ENCODE peak calls at places on chromosomes 1 and 21, in seven cellular contexts. M is uterus, E is fibroblast of mammary gland, I is epithelial cell of esophagus, F is neural progenitor cell, Q is endothelial cell, N is RWPE2. K is an unnamed sample.

GRCh38 chr1:167644551-167644950 is 14.5 kb downstream of the RCSD1 start:
- DNase-seq in E (no peak), I (no peak), N (no peak), F (no peak), Q (no peak), M (no peak), K (no peak)

GRCh38 chr21:45155910-45156309 is 81.5 kb downstream of the ADARB1 start:
- DNase-seq in E (no peak), Q (no peak), M (no peak), N (no peak), F (no peak), I (no peak), K (no peak)

GRCh38 chr1:24070821-24071393 is 41.0 kb downstream of the MYOM3 start:
- DNase-seq in E (peak), F (peak), Q (peak), M (peak), I (peak), N (no peak), K (peak)

GRCh38 chr21:43753439-43753799 is 22.7 kb downstream of the CSTB start:
- DNase-seq in N (no peak), Q (no peak), M (no peak), I (no peak), F (no peak), E (no peak), K (no peak)

GRCh38 chr1:5849550-5849949 is 142.7 kb downstream of the NPHP4 start:
- DNase-seq in Q (no peak), N (no peak), E (no peak), F (no peak), I (no peak), M (no peak), K (no peak)

GRCh38 chr1:198153804-198154203 is 3.0 kb upstream of the NEK7 start:
- DNase-seq in E (no peak), I (no peak), F (no peak), Q (no peak), N (no peak), M (no peak), K (no peak)

GRCh38 chr1:17412093-17412870 is 27.2 kb downstream of the RCC2 start:
- DNase-seq in Q (no peak), M (no peak), F (no peak), E (no peak), I (peak), N (no peak), K (no peak)

GRCh38 chr1:204410764-204411450 is 710 bp downstream of the PPP1R15B start:
- DNase-seq in E (peak), N (no peak), I (peak), M (peak), F (peak), Q (peak), K (peak)

GRCh38 chr1:109569323-109569722 is 20.9 kb downstream of the GNAI3 start:
- DNase-seq in F (no peak), E (no peak), Q (no peak), M (no peak), I (no peak), N (no peak), K (no peak)

GRCh38 chr1:202058001-202058908 is 47.9 kb downstream of the ELF3 start:
- DNase-seq in Q (no peak), M (no peak), N (no peak), F (no peak), I (peak), E (peak), K (peak)

DNA sequence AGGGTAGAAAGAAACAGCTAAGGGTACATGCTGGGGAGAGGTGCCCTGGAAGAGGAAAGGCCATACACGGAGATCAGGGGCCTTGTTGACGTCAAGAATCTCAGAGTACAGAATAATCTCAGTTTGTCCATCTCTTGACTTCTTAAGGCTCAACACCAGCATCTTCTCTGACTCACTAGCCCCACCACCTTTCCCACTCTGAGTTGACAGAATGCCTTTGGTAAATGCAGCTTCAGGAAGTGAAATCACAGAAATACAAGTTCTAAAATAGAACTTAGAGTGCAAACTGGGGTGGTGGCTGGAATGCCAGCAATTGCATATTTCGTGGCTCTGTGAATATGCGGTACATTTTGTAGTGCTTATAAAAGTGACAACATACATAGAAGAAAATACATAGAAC is 1.6 kb downstream of the COG2 start:
- DNase-seq in N (no peak), Q (no peak), I (peak), F (no peak), M (no peak), E (peak), K (peak)
- TF ChIP-seq CTCF in N (no peak), Q (no peak), I (no peak), F (no peak), M (no peak), E (no peak), K (no peak)

GRCh38 chr1:37487619-37487984 is 13.2 kb downstream of the ZC3H12A start:
- DNase-seq in M (no peak), N (no peak), E (no peak), F (no peak), Q (no peak), I (no peak), K (no peak)
- TF ChIP-seq CTCF in M (no peak), N (peak), E (no peak), F (no peak), Q (no peak), I (no peak), K (no peak)

GRCh38 chr1:191831572-191831971 is 326.7 kb upstream of the RGS18 start:
- DNase-seq in M (no peak), Q (no peak), I (peak), N (no peak), F (peak), E (no peak), K (no peak)
- TF ChIP-seq CTCF in M (no peak), Q (no peak), I (peak), N (peak), F (peak), E (no peak), K (no peak)

DNA sequence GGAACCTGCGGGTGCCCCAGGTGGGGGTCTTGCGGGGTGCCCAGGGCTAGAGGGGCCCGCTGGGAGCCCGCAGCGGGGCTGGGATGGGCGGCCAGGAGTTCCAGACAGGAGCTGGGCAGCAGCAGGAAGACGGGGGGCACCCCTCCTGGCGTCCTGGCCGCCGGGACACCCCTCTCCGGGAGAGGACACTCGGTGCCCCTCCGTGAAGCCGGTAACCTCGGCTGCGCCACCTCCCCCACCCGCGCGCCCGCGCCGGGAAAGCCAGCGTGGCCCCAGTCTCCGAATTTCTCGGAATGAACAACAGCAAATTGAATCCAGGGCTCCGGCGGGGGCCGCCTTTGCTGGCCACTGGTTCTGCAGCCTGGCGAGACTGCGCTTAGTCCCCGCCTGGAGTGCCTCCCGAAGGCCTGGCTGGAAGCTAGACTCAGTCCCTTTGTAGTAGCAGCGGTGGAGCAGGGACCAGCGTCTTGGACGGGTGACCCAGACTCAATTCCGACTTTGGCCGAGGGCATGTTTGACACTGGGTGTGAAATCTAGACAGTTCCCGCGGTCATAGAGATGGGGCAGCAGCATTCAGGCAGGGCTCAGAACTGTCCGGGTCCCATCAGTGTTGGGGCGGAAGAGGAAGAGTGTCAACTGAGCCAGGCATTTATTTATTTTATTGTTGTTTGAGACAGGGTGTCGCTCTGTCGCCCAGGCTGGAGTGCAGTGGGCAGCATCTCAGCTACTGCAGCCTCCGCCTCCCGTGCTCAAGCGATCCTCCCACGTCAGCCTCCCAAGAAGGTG is 766 bp downstream of the IFNGR2 start:
- DNase-seq in N (no peak), Q (peak), F (peak), M (peak), I (peak), E (peak), K (peak)
- TF ChIP-seq CTCF in N (no peak), Q (no peak), F (no peak), M (no peak), I (no peak), E (no peak), K (no peak)

GRCh38 chr1:187054862-187055757 is 226.4 kb downstream of the PLA2G4A start:
- DNase-seq in E (no peak), I (peak), Q (no peak), F (no peak), M (no peak), N (no peak), K (no peak)

GRCh38 chr1:187047298-187047697 is 218.5 kb downstream of the PLA2G4A start:
- DNase-seq in M (no peak), I (no peak), Q (no peak), N (no peak), F (peak), E (no peak), K (no peak)

GRCh38 chr1:187046293-187046692 is 217.5 kb downstream of the PLA2G4A start:
- DNase-seq in I (no peak), F (no peak), E (no peak), N (no peak), Q (no peak), M (no peak), K (no peak)

GRCh38 chr1:187053876-187054275 is 225.1 kb downstream of the PLA2G4A start:
- DNase-seq in N (no peak), E (no peak), M (no peak), I (no peak), Q (no peak), F (no peak), K (no peak)

DNA sequence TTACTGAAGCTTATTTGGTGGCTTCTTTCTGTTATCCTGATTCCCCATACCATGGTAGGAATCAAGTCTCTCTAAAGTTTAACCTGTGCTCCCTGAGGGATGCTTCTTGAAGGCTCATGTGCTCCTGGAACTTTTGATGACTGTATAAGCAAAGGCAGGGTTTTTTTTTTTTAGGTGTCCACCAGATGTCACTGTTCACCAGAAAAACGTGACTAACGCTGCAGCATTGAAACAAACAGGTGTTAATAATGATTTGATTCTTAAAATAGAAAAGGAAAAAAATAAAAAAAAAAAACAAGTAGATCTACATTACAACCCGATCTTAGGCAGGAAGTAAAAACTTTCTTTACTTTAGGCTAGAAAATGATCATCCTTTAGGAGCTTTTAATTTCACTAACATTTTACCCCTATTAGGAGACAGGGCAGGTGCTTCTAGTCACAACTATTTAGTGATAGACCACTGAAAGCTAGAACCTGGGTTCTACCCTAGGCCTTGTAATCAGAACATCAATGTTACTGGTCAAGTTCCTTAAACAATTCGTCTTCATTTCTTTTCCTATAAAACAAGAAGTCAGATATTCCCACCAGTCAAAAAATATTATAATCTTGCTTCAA is 223.0 kb downstream of the PLA2G4A start:
- DNase-seq in N (no peak), Q (peak), M (no peak), E (peak), F (peak), I (peak), K (peak)
- TF ChIP-seq CTCF in N (peak), Q (peak), M (peak), E (peak), F (peak), I (peak), K (peak)

GRCh38 chr1:205588691-205589445 is 42.9 kb downstream of the ELK4 start:
- DNase-seq in I (peak), N (no peak), Q (peak), M (no peak), E (peak), F (peak), K (peak)
- TF ChIP-seq CTCF in I (peak), N (peak), Q (no peak), M (no peak), E (peak), F (peak), K (peak)

GRCh38 chr1:172400073-172400737 is 20.3 kb upstream of the C1orf105 start:
- DNase-seq in Q (peak), E (no peak), I (no peak), M (no peak), N (no peak), F (no peak), K (no peak)

GRCh38 chr1:172397633-172398032 is 22.9 kb upstream of the C1orf105 start:
- DNase-seq in N (no peak), E (no peak), Q (no peak), M (no peak), F (no peak), I (no peak), K (no peak)

GRCh38 chr1:172398193-172398592 is 22.3 kb upstream of the C1orf105 start:
- DNase-seq in N (no peak), E (peak), Q (no peak), I (no peak), M (peak), F (no peak), K (no peak)

GRCh38 chr1:172397221-172397620 is 23.3 kb upstream of the C1orf105 start:
- DNase-seq in E (peak), M (no peak), Q (no peak), F (no peak), I (peak), N (no peak), K (no peak)

GRCh38 chr1:172399369-172400072 is 21.0 kb upstream of the C1orf105 start:
- DNase-seq in E (peak), M (peak), N (no peak), Q (no peak), F (peak), I (peak), K (peak)
- TF ChIP-seq CTCF in E (peak), M (peak), N (peak), Q (peak), F (peak), I (peak), K (peak)

DNA sequence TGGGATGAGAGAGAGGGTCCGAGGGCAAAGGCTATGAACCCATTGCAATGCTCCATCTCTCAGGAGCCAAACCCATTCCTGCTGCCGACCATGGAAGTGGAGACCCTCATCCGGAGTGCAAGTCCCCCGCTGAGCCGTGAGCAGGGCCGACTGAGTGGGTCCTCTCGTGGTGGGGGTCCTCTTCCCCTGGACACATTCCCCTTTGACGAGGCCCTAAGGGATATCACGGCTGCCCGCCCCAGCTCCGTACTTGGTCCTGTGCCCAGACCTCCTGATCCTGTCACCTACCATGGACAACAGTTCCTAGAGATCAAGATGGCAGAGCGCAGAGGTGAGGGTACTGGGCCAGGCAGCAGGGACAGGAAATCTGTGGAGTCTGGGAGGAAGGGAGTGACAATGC is 11.0 kb downstream of the HYI start:
- DNase-seq in I (no peak), M (peak), F (no peak), E (no peak), Q (no peak), N (no peak), K (no peak)
- TF ChIP-seq CTCF in I (no peak), M (no peak), F (no peak), E (no peak), Q (no peak), N (no peak), K (no peak)

K was measured in Calu3.